ENCODE peak calls at places on chromosomes 11 and 22, in seven cellular contexts. L, U, D, W, Q, M and J are unnamed samples.

GRCh38 chr11:107581147-107581546 is 9.8 kb upstream of the ELMOD1 start:
- DNase-seq in L (no peak), U (no peak), D (no peak), W (no peak), Q (no peak), M (no peak), J (no peak)

GRCh38 chr22:32695451-32695891 is 106.0 kb upstream of the TIMP3 start:
- DNase-seq in L (no peak), U (peak; percentile 95), D (no peak), W (no peak), Q (peak; percentile 69), M (no peak), J (peak; percentile 98)

GRCh38 chr11:107859459-107860239 is 1.1 kb upstream of the SLC35F2 start:
- DNase-seq in L (peak; percentile 12), U (no peak), D (no peak), W (no peak), Q (no peak), M (peak; percentile 73), J (peak; percentile 27)

GRCh38 chr11:57482782-57483569 is 22.6 kb downstream of the RTN4RL2 start:
- DNase-seq in L (peak; percentile 49), U (peak; percentile 21), D (peak; percentile 34), W (no peak), Q (no peak), M (peak; percentile 27), J (peak; percentile 35)

GRCh38 chr22:45903355-45904149 is 73.4 kb downstream of the WNT7B start:
- DNase-seq in L (no peak), U (peak; percentile 69), D (no peak), W (no peak), Q (peak; percentile 82), M (no peak), J (peak; percentile 48)

GRCh38 chr11:57315491-57315890 is 9.3 kb downstream of the TNKS1BP1 start:
- DNase-seq in L (no peak), U (peak; percentile 61), D (no peak), W (no peak), Q (peak; percentile 61), M (no peak), J (peak; percentile 65)

GRCh38 chr11:35785287-35786167 is 123.0 kb downstream of the TRIM44 start:
- DNase-seq in L (no peak), U (no peak), D (no peak), W (no peak), Q (peak; percentile 34), M (no peak), J (no peak)

GRCh38 chr22:19854778-19855503 is at the start of the genes GNB1L and RTL10:
- DNase-seq in L (peak; percentile 95), U (peak; percentile 96), D (peak; percentile 96), W (peak; percentile 95), Q (peak; percentile 98), M (peak; percentile 94), J (peak; percentile 94)

GRCh38 chr11:27088353-27088752 is 47.7 kb downstream of the BBOX1 start:
- DNase-seq in L (no peak), U (no peak), D (no peak), W (no peak), Q (no peak), M (peak; percentile 2), J (no peak)

GRCh38 chr11:104895619-104896018 is 2.6 kb downstream of the CASP12 start:
- DNase-seq in L (no peak), U (no peak), D (no peak), W (no peak), Q (no peak), M (no peak), J (no peak)

GRCh38 chr11:23123766-23124165 is 263.5 kb upstream of the CCDC179 start:
- DNase-seq in L (no peak), U (peak; percentile 51), D (no peak), W (no peak), Q (peak; percentile 44), M (no peak), J (peak; percentile 56)

GRCh38 chr22:42945736-42946135 is 69.2 kb downstream of the PACSIN2 start:
- DNase-seq in L (no peak), U (no peak), D (no peak), W (no peak), Q (no peak), M (no peak), J (no peak)

GRCh38 chr11:8100151-8100550 is 19.1 kb downstream of the TUB start:
- DNase-seq in L (no peak), U (no peak), D (no peak), W (no peak), Q (no peak), M (no peak), J (no peak)

GRCh38 chr11:2745511-2745910 is 45.7 kb upstream of the KCNQ1OT1 start:
- DNase-seq in L (no peak), U (no peak), D (no peak), W (no peak), Q (no peak), M (no peak), J (no peak)

GRCh38 chr22:41966607-41967240 is 2.5 kb upstream of the SEPTIN3 start:
- DNase-seq in L (peak; percentile 39), U (peak; percentile 88), D (no peak), W (no peak), Q (peak; percentile 85), M (peak; percentile 37), J (peak; percentile 92)

GRCh38 chr22:47034076-47034808 is 271.8 kb downstream of the TBC1D22A start:
- DNase-seq in L (no peak), U (no peak), D (no peak), W (no peak), Q (no peak), M (no peak), J (no peak)

GRCh38 chr11:130876931-130877330 is 39.3 kb downstream of the SNX19 start:
- DNase-seq in L (no peak), U (no peak), D (no peak), W (no peak), Q (no peak), M (no peak), J (no peak)

GRCh38 chr11:29507381-29507780 is 509.4 kb downstream of the KCNA4 start:
- DNase-seq in L (no peak), U (no peak), D (no peak), W (no peak), Q (no peak), M (no peak), J (no peak)

GRCh38 chr11:23789938-23790371 is 706.9 kb upstream of the LUZP2 start:
- DNase-seq in L (no peak), U (peak; percentile 86), D (no peak), W (no peak), Q (peak; percentile 72), M (no peak), J (peak; percentile 73)

GRCh38 chr22:44395116-44396005 is 82.6 kb upstream of the SHISAL1 start:
- DNase-seq in L (no peak), U (no peak), D (no peak), W (no peak), Q (no peak), M (no peak), J (no peak)

GRCh38 chr11:46382644-46383403 is 1.4 kb downstream of the MDK start:
- DNase-seq in L (no peak), U (peak; percentile 46), D (no peak), W (no peak), Q (no peak), M (peak; percentile 49), J (peak; percentile 53)

GRCh38 chr22:20430641-20431519 is 6.7 kb downstream of the SCARF2 start:
- DNase-seq in L (peak; percentile 72), U (no peak), D (no peak), W (peak; percentile 46), Q (no peak), M (peak; percentile 14), J (no peak)

GRCh38 chr11:72038491-72038890 is 39.8 kb downstream of the IL18BP start:
- DNase-seq in L (no peak), U (peak; percentile 72), D (no peak), W (no peak), Q (peak; percentile 84), M (no peak), J (peak; percentile 81)

GRCh38 chr11:69382131-69383128 is 88.5 kb downstream of the MYEOV start:
- DNase-seq in L (peak; percentile 16), U (no peak), D (no peak), W (no peak), Q (no peak), M (no peak), J (peak; percentile 46)

GRCh38 chr11:83948205-83948604 is 662.0 kb upstream of the CCDC90B start:
- DNase-seq in L (no peak), U (no peak), D (no peak), W (no peak), Q (no peak), M (no peak), J (no peak)